ENCODE peak calls at places on chromosomes 16 and 17, in nine cellular contexts. X, B, C, K, D, Z, N, S and T are unnamed samples. For H3K9me3, the result is how much of the 10 kb centered on the place peaks cover.

GRCh38 chr17:56641894-56642293 is 48.4 kb downstream of the NOG start:
- DNase-seq in X (no peak), B (no peak), C (no peak), K (no peak), D (no peak), Z (no peak), N (no peak), S (no peak), T (no peak)

GRCh38 chr17:75511610-75512575 is 3.4 kb downstream of the CASKIN2 start:
- DNase-seq in X (no peak), B (no peak), C (no peak), K (no peak), D (no peak), Z (peak), N (no peak), S (no peak), T (no peak)

GRCh38 chr17:50348522-50349240 is 2.8 kb downstream of the XYLT2 start:
- DNase-seq in X (no peak), B (no peak), C (no peak), K (peak), D (no peak), Z (no peak), N (no peak), S (no peak), T (no peak)

GRCh38 chr17:49659983-49660382 is 17.9 kb downstream of the SPOP start:
- DNase-seq in X (no peak), B (no peak), C (no peak), K (no peak), D (no peak), Z (no peak), N (no peak), S (no peak), T (no peak)

GRCh38 chr17:7856081-7856791 is 1.1 kb downstream of the NAA38 start:
- DNase-seq in X (peak), B (no peak), C (no peak), K (peak), D (peak), Z (peak), N (peak), S (peak), T (no peak)

GRCh38 chr17:49456172-49456965 is 38.7 kb upstream of the NGFR start:
- DNase-seq in X (no peak), B (no peak), C (no peak), K (peak), D (no peak), Z (peak), N (no peak), S (no peak), T (no peak)

GRCh38 chr16:67783353-67783725 is 23.0 kb downstream of the RANBP10 start:
- DNase-seq in X (no peak), B (no peak), C (no peak), K (no peak), D (no peak), Z (no peak), N (no peak), S (no peak), T (no peak)

GRCh38 chr16:15704545-15704987 is 54.5 kb downstream of the NDE1 start:
- DNase-seq in X (peak), B (peak), C (peak), K (peak), D (peak), Z (peak), N (peak), S (peak), T (peak)

GRCh38 chr17:50817838-50818237 is 17.5 kb upstream of the WFIKKN2 start:
- DNase-seq in X (no peak), B (no peak), C (no peak), K (peak), D (no peak), Z (no peak), N (no peak), S (no peak), T (no peak)

GRCh38 chr16:89308391-89309333 is 91.2 kb downstream of the ZNF778 start:
- DNase-seq in X (no peak), B (peak), C (no peak), K (no peak), D (no peak), Z (no peak), N (peak), S (no peak), T (no peak)

GRCh38 chr16:84913315-84913714 is 93.5 kb downstream of the CRISPLD2 start:
- DNase-seq in X (peak), B (no peak), C (no peak), K (no peak), D (peak), Z (no peak), N (no peak), S (peak), T (peak)

GRCh38 chr16:12162586-12162985 is 186.1 kb downstream of the SNX29 start:
- DNase-seq in X (no peak), B (no peak), C (no peak), K (no peak), D (no peak), Z (no peak), N (no peak), S (no peak), T (no peak)

GRCh38 chr16:79054593-79054992 is 545.9 kb downstream of the MAF start:
- DNase-seq in X (no peak), B (no peak), C (no peak), K (no peak), D (no peak), Z (no peak), N (no peak), S (no peak), T (no peak)

GRCh38 chr16:76800196-76800595 is 390.8 kb upstream of the MON1B start:
- DNase-seq in X (no peak), B (no peak), C (no peak), K (no peak), D (no peak), Z (no peak), N (no peak), S (no peak), T (no peak)

GRCh38 chr17:16919663-16920627 is 52.0 kb downstream of the TNFRSF13B start:
- DNase-seq in X (peak), B (no peak), C (no peak), K (no peak), D (peak), Z (no peak), N (no peak), S (no peak), T (no peak)

GRCh38 chr16:84541999-84542876 is 37.8 kb upstream of the MEAK7 start:
- DNase-seq in X (no peak), B (no peak), C (no peak), K (peak), D (no peak), Z (peak), N (no peak), S (no peak), T (no peak)

GRCh38 chr16:89115216-89115949 is 21.7 kb downstream of the ACSF3 start:
- DNase-seq in X (peak), B (peak), C (no peak), K (peak), D (peak), Z (peak), N (peak), S (peak), T (no peak)

GRCh38 chr17:33950061-33950460 is 305.0 kb upstream of the CCL2 start:
- DNase-seq in X (no peak), B (no peak), C (no peak), K (no peak), D (no peak), Z (no peak), N (no peak), S (no peak), T (no peak)

GRCh38 chr17:33949100-33949499 is 306.0 kb upstream of the CCL2 start:
- DNase-seq in X (no peak), B (no peak), C (no peak), K (peak), D (no peak), Z (no peak), N (no peak), S (no peak), T (peak)

GRCh38 chr17:33955461-33955860 is 299.6 kb upstream of the CCL2 start:
- DNase-seq in X (no peak), B (no peak), C (no peak), K (no peak), D (no peak), Z (no peak), N (no peak), S (no peak), T (no peak)

GRCh38 chr17:33954597-33954996 is 300.5 kb upstream of the CCL2 start:
- DNase-seq in X (no peak), B (no peak), C (no peak), K (no peak), D (no peak), Z (no peak), N (no peak), S (no peak), T (no peak)

DNA sequence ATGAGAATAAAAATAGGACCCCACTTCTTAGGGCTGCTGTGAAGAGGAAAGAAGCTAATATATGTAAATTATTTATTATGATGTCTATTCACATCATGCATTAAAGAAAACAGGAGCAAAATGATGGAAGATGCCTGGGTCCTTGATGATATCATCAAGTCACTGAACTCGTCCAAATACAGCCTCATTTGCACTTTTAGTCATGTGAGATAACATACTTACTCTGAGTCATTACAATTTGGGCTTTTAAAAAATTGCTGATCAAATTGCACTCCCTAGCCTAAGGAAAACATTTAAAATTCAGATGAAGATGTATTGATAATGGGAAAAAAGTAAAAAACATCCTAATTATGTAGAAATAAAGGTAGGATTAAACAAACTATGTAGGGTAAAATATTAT is 302.7 kb upstream of the CCL2 start:
- DNase-seq in X (no peak), B (no peak), C (no peak), K (no peak), D (no peak), Z (no peak), N (no peak), S (no peak), T (no peak)
- H3K9me3 ChIP-seq in X (under half), B (under half), C (under half), K (under half), D (under half), Z (under half), N (under half), S (under half), T (under half)

GRCh38 chr17:70794757-70795156 is 625.4 kb downstream of the KCNJ2 start:
- DNase-seq in X (no peak), B (no peak), C (no peak), K (no peak), D (no peak), Z (no peak), N (no peak), S (no peak), T (no peak)
- H3K9me3 ChIP-seq in X (under half), B (under half), C (under half), K (under half), D (under half), Z (under half), N (under half), S (under half), T (under half)

GRCh38 chr16:5465714-5466113 is 368.1 kb upstream of the EEF2KMT start:
- DNase-seq in X (no peak), B (no peak), C (no peak), K (no peak), D (no peak), Z (no peak), N (no peak), S (no peak), T (no peak)
- H3K9me3 ChIP-seq in X (under half), B (under half), C (under half), K (under half), D (under half), Z (under half), N (under half), S (under half), T (under half)

GRCh38 chr16:24730914-24731313 is 1.5 kb downstream of the TNRC6A start:
- DNase-seq in X (no peak), B (no peak), C (no peak), K (no peak), D (no peak), Z (no peak), N (no peak), S (no peak), T (no peak)

GRCh38 chr16:24728011-24728410 is 1.4 kb upstream of the TNRC6A start:
- DNase-seq in X (no peak), B (no peak), C (no peak), K (no peak), D (no peak), Z (no peak), N (no peak), S (no peak), T (no peak)

GRCh38 chr16:24728891-24729242 is 584 bp upstream of the TNRC6A start:
- DNase-seq in X (no peak), B (no peak), C (no peak), K (no peak), D (no peak), Z (no peak), N (no peak), S (no peak), T (no peak)

GRCh38 chr16:24729967-24730815 is 740 bp downstream of the TNRC6A start:
- DNase-seq in X (no peak), B (peak), C (no peak), K (no peak), D (peak), Z (peak), N (peak), S (no peak), T (peak)

DNA sequence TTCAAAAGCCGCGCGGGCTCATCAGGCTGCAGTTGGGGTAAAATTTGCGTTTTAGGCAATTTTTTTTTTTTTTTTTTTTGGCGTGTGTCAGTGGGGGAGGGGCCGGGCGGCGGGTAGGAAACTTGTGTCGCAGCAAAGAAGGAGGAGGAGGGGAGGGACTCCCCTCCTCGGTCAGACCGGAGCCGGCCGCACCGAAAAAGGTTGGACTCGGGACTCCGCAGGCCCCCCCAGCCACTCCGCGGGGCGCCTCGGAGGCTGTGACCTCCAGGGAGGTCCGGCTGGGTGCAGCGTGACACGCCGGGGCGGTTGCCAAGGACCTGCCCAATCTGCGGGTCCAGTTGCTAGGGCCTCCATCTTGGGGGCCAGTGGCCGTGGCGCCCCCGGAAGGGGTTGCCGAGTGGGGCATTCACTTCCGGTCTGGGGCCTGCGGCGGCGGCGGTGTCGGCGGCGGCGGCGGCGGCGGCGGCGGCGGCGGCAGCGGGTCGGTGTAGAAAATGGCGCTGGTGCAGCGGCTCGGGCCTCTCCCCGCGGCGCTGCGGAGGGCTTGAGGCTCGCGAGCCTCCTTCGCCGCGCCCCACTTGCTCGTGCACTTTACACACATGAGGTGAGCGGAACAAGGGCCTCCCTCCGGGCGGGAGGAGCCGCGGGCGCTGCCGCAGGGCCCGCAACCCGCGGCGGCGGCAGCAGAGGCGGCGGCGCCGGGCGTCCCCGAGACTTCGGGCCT is at the start of gene TNRC6A:
- DNase-seq in X (peak), B (peak), C (peak), K (peak), D (peak), Z (peak), N (peak), S (peak), T (peak)
- H3K9me3 ChIP-seq in X (under half), B (under half), C (under half), K (under half), D (under half), Z (under half), N (under half), S (under half), T (under half)

DNA sequence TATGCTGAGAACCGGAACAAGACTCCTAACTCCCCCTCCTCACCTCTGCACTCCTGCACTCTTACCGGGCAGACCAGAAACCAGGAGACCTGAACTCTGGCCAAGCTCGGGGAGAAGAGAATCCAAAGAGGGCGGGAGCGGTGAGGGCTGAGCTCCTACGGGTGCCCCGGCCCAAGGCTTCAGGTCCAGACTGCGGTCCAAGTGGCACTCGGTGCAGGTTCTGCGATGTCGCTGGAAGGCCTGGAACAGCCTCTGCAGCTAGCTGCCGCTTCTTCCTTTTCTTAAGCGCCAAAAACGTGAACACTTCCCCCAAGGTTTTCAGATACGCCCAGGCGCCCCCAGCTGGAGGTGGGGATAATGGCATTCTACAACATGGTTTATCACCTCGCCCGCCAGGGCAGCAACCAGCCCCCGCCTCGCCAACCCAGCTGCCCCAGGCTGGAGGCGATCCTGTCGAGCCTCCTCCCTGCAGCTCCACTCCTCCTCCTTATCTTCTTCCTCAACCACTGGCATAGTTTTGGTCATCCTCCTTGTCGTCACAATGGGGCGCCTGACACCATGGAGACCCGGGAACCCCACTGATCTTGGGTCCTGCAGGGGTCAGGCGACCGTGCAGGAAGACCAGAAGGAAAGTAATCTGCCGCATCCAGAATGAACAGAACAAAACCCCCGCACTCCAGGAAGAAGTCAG is 1735.9 kb downstream of the TP53TG3F start:
- DNase-seq in X (no peak), B (no peak), C (no peak), K (no peak), D (no peak), Z (no peak), N (no peak), S (no peak), T (no peak)
- H3K9me3 ChIP-seq in X (under half), B (under half), C (under half), K (under half), D (under half), Z (under half), N (under half), S (under half), T (under half)

GRCh38 chr17:58244958-58245357 is 6.6 kb downstream of the LPO start:
- DNase-seq in X (no peak), B (no peak), C (no peak), K (no peak), D (no peak), Z (no peak), N (no peak), S (no peak), T (no peak)
- H3K9me3 ChIP-seq in X (under half), B (under half), C (under half), K (under half), D (under half), Z (under half), N (under half), S (under half), T (under half)

GRCh38 chr17:77163001-77163400 is 22.2 kb downstream of the SEC14L1 start:
- DNase-seq in X (no peak), B (no peak), C (no peak), K (no peak), D (peak), Z (peak), N (no peak), S (no peak), T (no peak)

GRCh38 chr17:77167472-77168306 is 26.9 kb downstream of the SEC14L1 start:
- DNase-seq in X (no peak), B (no peak), C (no peak), K (no peak), D (no peak), Z (no peak), N (no peak), S (no peak), T (no peak)

GRCh38 chr17:77164483-77165030 is 23.8 kb downstream of the SEC14L1 start:
- DNase-seq in X (no peak), B (no peak), C (no peak), K (peak), D (no peak), Z (no peak), N (no peak), S (no peak), T (no peak)

GRCh38 chr17:77163521-77164280 is 22.9 kb downstream of the SEC14L1 start:
- DNase-seq in X (no peak), B (no peak), C (no peak), K (no peak), D (no peak), Z (no peak), N (no peak), S (no peak), T (no peak)

GRCh38 chr17:77165577-77165976 is 24.8 kb downstream of the SEC14L1 start:
- DNase-seq in X (no peak), B (no peak), C (no peak), K (no peak), D (no peak), Z (no peak), N (no peak), S (no peak), T (no peak)
- H3K9me3 ChIP-seq in X (under half), B (under half), C (under half), K (under half), D (under half), Z (under half), N (under half), S (under half), T (under half)

GRCh38 chr16:35144212-35144932 is 1685.0 kb downstream of the TP53TG3F start:
- DNase-seq in X (no peak), B (no peak), C (no peak), K (no peak), D (no peak), Z (no peak), N (no peak), S (no peak), T (no peak)
- H3K9me3 ChIP-seq in X (under half), B (under half), C (under half), K (under half), D (under half), Z (under half), N (under half), S (under half), T (under half)

GRCh38 chr16:56744996-56745640 is 15.2 kb downstream of the NUP93 start:
- DNase-seq in X (no peak), B (no peak), C (no peak), K (no peak), D (no peak), Z (no peak), N (no peak), S (no peak), T (no peak)

GRCh38 chr16:56749806-56750491 is 20.0 kb downstream of the NUP93 start:
- DNase-seq in X (no peak), B (no peak), C (no peak), K (peak), D (no peak), Z (no peak), N (no peak), S (no peak), T (no peak)

GRCh38 chr16:56748826-56749225 is 18.9 kb downstream of the NUP93 start:
- DNase-seq in X (no peak), B (no peak), C (no peak), K (no peak), D (no peak), Z (no peak), N (no peak), S (no peak), T (no peak)

GRCh38 chr16:56747486-56748045 is 17.6 kb downstream of the NUP93 start:
- DNase-seq in X (no peak), B (no peak), C (no peak), K (peak), D (no peak), Z (no peak), N (no peak), S (no peak), T (no peak)

DNA sequence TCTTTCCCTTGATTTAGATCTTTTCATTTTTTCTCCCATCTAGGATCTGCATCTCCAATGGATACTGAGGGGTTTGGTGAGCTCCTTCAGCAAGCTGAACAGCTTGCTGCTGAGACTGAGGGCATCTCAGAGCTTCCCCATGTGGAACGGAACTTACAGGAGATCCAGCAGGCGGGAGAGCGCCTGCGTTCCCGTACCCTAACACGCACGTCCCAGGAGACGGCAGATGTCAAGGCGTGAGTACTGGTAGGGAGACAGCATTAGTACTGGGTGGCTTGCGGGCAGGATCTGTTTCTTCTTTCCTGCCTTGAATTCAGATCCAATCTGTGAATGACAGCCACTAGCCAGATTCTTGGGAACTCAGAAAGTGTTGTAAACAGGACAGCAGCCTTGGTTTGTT is 18.3 kb downstream of the NUP93 start:
- DNase-seq in X (no peak), B (no peak), C (no peak), K (no peak), D (no peak), Z (no peak), N (no peak), S (no peak), T (peak)
- H3K9me3 ChIP-seq in X (under half), B (under half), C (under half), K (under half), D (under half), Z (under half), N (under half), S (under half), T (under half)